ENCODE peak calls at places on chromosomes 11 and 22, in seven cellular contexts. One of them, this sample, is unnamed. For H3K4me1, the result is how much of the 10 kb centered on the place peaks cover.

GRCh38 chr11:106327134-106327533 is 249.7 kb downstream of the AASDHPPT start:
- DNase-seq in heart right ventricle: no peak
- DNase-seq in fibroblast of lung: no peak
- DNase-seq in stomach: no peak
- DNase-seq in pancreas: no peak
- DNase-seq in lower lobe of right lung: no peak
- DNase-seq in cardiac muscle cell: no peak
- DNase-seq in this sample: no peak

GRCh38 chr22:30347255-30347892 is 9.3 kb downstream of the SF3A1 start:
- DNase-seq in lower lobe of right lung: no peak
- DNase-seq in cardiac muscle cell: no peak
- DNase-seq in fibroblast of lung: no peak
- DNase-seq in pancreas: no peak
- DNase-seq in stomach: no peak
- DNase-seq in heart right ventricle: no peak
- DNase-seq in this sample: no peak

GRCh38 chr11:103637250-103637649 is 399.2 kb upstream of the DDI1 start:
- DNase-seq in stomach: no peak
- DNase-seq in cardiac muscle cell: no peak
- DNase-seq in heart right ventricle: no peak
- DNase-seq in fibroblast of lung: no peak
- DNase-seq in lower lobe of right lung: no peak
- DNase-seq in pancreas: no peak
- DNase-seq in this sample: no peak

GRCh38 chr11:626475-627272 is at the start of gene SCT:
- DNase-seq in fibroblast of lung: no peak
- DNase-seq in stomach: no peak
- DNase-seq in pancreas: peak
- DNase-seq in heart right ventricle: no peak
- DNase-seq in lower lobe of right lung: peak
- DNase-seq in cardiac muscle cell: no peak
- DNase-seq in this sample: no peak

GRCh38 chr11:94705419-94705818 is 62.7 kb upstream of the AMOTL1 start:
- DNase-seq in cardiac muscle cell: no peak
- DNase-seq in fibroblast of lung: no peak
- DNase-seq in pancreas: peak
- DNase-seq in stomach: no peak
- DNase-seq in heart right ventricle: peak
- DNase-seq in lower lobe of right lung: no peak
- DNase-seq in this sample: no peak

GRCh38 chr11:66863428-66864125 is 6.7 kb downstream of the LRFN4 start:
- DNase-seq in lower lobe of right lung: no peak
- DNase-seq in pancreas: no peak
- DNase-seq in stomach: no peak
- DNase-seq in fibroblast of lung: no peak
- DNase-seq in heart right ventricle: no peak
- DNase-seq in cardiac muscle cell: no peak
- DNase-seq in this sample: no peak

GRCh38 chr11:105148241-105148640 is 8.7 kb upstream of the CARD18 start:
- DNase-seq in pancreas: no peak
- DNase-seq in heart right ventricle: no peak
- DNase-seq in cardiac muscle cell: no peak
- DNase-seq in stomach: no peak
- DNase-seq in lower lobe of right lung: no peak
- DNase-seq in fibroblast of lung: no peak
- DNase-seq in this sample: no peak

GRCh38 chr11:24386551-24387404 is 110.1 kb upstream of the LUZP2 start:
- DNase-seq in stomach: no peak
- DNase-seq in cardiac muscle cell: peak
- DNase-seq in heart right ventricle: no peak
- DNase-seq in lower lobe of right lung: no peak
- DNase-seq in pancreas: no peak
- DNase-seq in fibroblast of lung: peak
- DNase-seq in this sample: no peak

GRCh38 chr11:114972105-114972504 is 293.8 kb downstream of the NXPE2 start:
- DNase-seq in lower lobe of right lung: no peak
- DNase-seq in cardiac muscle cell: no peak
- DNase-seq in fibroblast of lung: no peak
- DNase-seq in stomach: no peak
- DNase-seq in pancreas: no peak
- DNase-seq in heart right ventricle: no peak
- DNase-seq in this sample: no peak

GRCh38 chr11:134440851-134441645 is 29.0 kb upstream of the B3GAT1 start:
- DNase-seq in fibroblast of lung: no peak
- DNase-seq in heart right ventricle: no peak
- DNase-seq in cardiac muscle cell: no peak
- DNase-seq in pancreas: no peak
- DNase-seq in lower lobe of right lung: no peak
- DNase-seq in stomach: no peak
- DNase-seq in this sample: no peak

GRCh38 chr11:68505596-68505995 is 45.0 kb downstream of the PPP6R3 start:
- DNase-seq in stomach: no peak
- DNase-seq in pancreas: no peak
- DNase-seq in cardiac muscle cell: peak
- DNase-seq in heart right ventricle: no peak
- DNase-seq in lower lobe of right lung: no peak
- DNase-seq in fibroblast of lung: no peak
- DNase-seq in this sample: no peak
- H3K4me1 ChIP-seq in stomach: under half
- H3K4me1 ChIP-seq in pancreas: under half
- H3K4me1 ChIP-seq in cardiac muscle cell: under half
- H3K4me1 ChIP-seq in heart right ventricle: half or more
- H3K4me1 ChIP-seq in lower lobe of right lung: half or more
- H3K4me1 ChIP-seq in fibroblast of lung: under half
- H3K4me1 ChIP-seq in this sample: half or more

DNA sequence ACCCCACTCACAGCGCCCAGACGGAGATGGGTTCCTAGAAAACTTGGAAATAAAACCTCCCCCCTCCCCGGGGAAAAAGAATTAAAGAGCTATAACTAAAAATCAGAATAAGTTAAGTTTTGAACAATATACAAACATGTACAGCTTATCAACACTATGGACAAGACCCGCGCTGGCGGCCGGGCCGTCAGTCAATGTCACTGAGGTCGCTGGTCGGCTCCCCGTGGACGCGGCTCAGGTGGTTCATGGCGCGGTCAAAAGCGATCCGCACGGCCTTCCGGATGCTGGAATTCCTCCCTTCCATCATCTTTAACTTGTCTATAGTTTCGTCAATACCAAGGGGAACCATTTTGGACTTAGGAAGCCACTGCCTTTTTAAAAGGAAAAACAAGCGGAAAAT is 53.6 kb downstream of the BRD1 start:
- DNase-seq in stomach: no peak
- DNase-seq in heart right ventricle: no peak
- DNase-seq in cardiac muscle cell: no peak
- DNase-seq in pancreas: no peak
- DNase-seq in lower lobe of right lung: no peak
- DNase-seq in fibroblast of lung: no peak
- DNase-seq in this sample: no peak
- H3K27ac ChIP-seq in stomach: no peak
- H3K27ac ChIP-seq in heart right ventricle: no peak
- H3K27ac ChIP-seq in cardiac muscle cell: no peak
- H3K27ac ChIP-seq in pancreas: no peak
- H3K27ac ChIP-seq in lower lobe of right lung: no peak
- H3K27ac ChIP-seq in fibroblast of lung: no peak
- H3K27ac ChIP-seq in this sample: no peak

DNA sequence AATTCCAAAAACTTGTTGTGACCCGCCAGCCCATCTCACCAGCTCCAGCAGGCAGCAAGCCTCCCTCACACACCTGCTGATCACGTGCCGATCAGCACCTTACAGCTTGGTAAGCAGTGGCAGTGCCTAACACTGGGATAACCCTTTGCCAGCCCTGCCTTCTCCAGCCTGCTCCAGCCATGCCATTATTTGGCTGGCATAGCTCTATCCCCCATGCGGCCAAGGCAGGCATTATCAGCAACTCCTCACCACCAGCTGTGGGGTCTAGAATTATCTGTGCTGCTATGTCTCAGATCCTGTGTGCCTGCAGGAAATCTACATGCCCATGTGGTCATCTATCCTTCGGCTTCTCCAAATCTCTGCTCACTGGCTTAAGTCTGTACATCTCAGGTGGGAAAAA is 215.0 kb downstream of the ST3GAL4 start:
- DNase-seq in stomach: no peak
- DNase-seq in heart right ventricle: no peak
- DNase-seq in lower lobe of right lung: no peak
- DNase-seq in pancreas: no peak
- DNase-seq in cardiac muscle cell: no peak
- DNase-seq in fibroblast of lung: no peak
- DNase-seq in this sample: no peak
- H3K4me1 ChIP-seq in stomach: under half
- H3K4me1 ChIP-seq in heart right ventricle: under half
- H3K4me1 ChIP-seq in lower lobe of right lung: under half
- H3K4me1 ChIP-seq in pancreas: under half
- H3K4me1 ChIP-seq in cardiac muscle cell: under half
- H3K4me1 ChIP-seq in fibroblast of lung: under half
- H3K4me1 ChIP-seq in this sample: under half

DNA sequence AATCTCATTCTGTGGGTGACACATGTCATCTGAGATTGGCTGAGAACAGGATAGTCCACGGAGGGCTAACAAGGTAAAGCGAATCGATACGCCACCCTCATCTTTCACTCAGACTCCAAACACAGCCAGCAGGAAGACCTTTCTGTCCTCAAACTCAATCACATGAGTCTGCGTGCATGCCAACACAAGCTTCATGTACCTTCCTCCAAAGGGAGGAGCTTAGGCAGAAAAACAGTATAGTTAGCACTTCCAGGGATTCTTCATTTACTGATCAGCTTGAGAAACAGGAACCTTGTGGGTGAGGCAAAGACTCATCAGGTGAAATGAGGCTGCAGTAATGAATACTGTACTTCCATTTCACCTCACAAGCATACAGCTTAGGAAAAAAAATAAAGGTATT is 767.1 kb upstream of the API5 start:
- DNase-seq in fibroblast of lung: no peak
- DNase-seq in stomach: no peak
- DNase-seq in cardiac muscle cell: no peak
- DNase-seq in lower lobe of right lung: no peak
- DNase-seq in pancreas: no peak
- DNase-seq in heart right ventricle: no peak
- DNase-seq in this sample: no peak
- H3K27ac ChIP-seq in fibroblast of lung: no peak
- H3K27ac ChIP-seq in stomach: no peak
- H3K27ac ChIP-seq in cardiac muscle cell: no peak
- H3K27ac ChIP-seq in lower lobe of right lung: no peak
- H3K27ac ChIP-seq in pancreas: no peak
- H3K27ac ChIP-seq in heart right ventricle: no peak
- H3K27ac ChIP-seq in this sample: no peak

GRCh38 chr22:39239561-39240423 is 5.0 kb downstream of the PDGFB start:
- DNase-seq in lower lobe of right lung: peak
- DNase-seq in stomach: peak
- DNase-seq in cardiac muscle cell: no peak
- DNase-seq in fibroblast of lung: no peak
- DNase-seq in heart right ventricle: no peak
- DNase-seq in pancreas: peak
- DNase-seq in this sample: no peak
- H3K4me1 ChIP-seq in lower lobe of right lung: half or more
- H3K4me1 ChIP-seq in stomach: half or more
- H3K4me1 ChIP-seq in cardiac muscle cell: half or more
- H3K4me1 ChIP-seq in fibroblast of lung: under half
- H3K4me1 ChIP-seq in heart right ventricle: half or more
- H3K4me1 ChIP-seq in pancreas: under half
- H3K4me1 ChIP-seq in this sample: half or more

DNA sequence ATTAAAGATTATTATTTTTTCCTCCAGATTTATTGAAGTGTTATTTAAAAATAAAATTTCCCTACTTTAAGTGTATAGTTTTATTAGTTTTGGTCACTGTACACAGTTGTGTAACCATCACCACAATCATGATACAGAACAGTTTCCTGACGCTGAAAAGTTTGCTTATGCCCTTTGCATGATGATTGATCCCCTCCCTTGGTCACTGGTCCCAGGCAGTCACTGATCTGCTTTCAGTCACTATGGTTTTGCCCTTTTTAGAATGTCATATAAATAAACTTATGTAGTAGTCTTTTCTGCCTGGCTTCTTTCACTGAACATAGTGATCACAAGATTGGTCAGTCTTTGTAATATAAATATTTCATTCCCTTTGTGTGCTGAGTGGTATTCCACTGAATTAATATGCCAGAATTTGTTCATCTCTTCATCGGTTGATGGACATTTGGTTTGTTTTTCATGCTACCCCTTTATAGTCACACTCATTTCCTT is 140.6 kb downstream of the SWAP70 start:
- DNase-seq in stomach: no peak
- DNase-seq in lower lobe of right lung: no peak
- DNase-seq in fibroblast of lung: no peak
- DNase-seq in heart right ventricle: no peak
- DNase-seq in pancreas: no peak
- DNase-seq in cardiac muscle cell: no peak
- DNase-seq in this sample: no peak
- H3K27ac ChIP-seq in stomach: peak
- H3K27ac ChIP-seq in lower lobe of right lung: no peak
- H3K27ac ChIP-seq in fibroblast of lung: no peak
- H3K27ac ChIP-seq in heart right ventricle: no peak
- H3K27ac ChIP-seq in pancreas: no peak
- H3K27ac ChIP-seq in cardiac muscle cell: peak
- H3K27ac ChIP-seq in this sample: peak

GRCh38 chr22:42901790-42902508 is 44.9 kb upstream of the ARFGAP3 start:
- DNase-seq in lower lobe of right lung: no peak
- DNase-seq in stomach: no peak
- DNase-seq in pancreas: no peak
- DNase-seq in cardiac muscle cell: no peak
- DNase-seq in fibroblast of lung: no peak
- DNase-seq in heart right ventricle: peak
- DNase-seq in this sample: no peak

GRCh38 chr22:42893366-42894150 is 36.5 kb upstream of the ARFGAP3 start:
- DNase-seq in stomach: no peak
- DNase-seq in cardiac muscle cell: no peak
- DNase-seq in heart right ventricle: no peak
- DNase-seq in pancreas: peak
- DNase-seq in lower lobe of right lung: no peak
- DNase-seq in fibroblast of lung: no peak
- DNase-seq in this sample: no peak

GRCh38 chr22:42895087-42895486 is 38.0 kb upstream of the ARFGAP3 start:
- DNase-seq in lower lobe of right lung: no peak
- DNase-seq in pancreas: no peak
- DNase-seq in heart right ventricle: no peak
- DNase-seq in fibroblast of lung: no peak
- DNase-seq in cardiac muscle cell: no peak
- DNase-seq in stomach: no peak
- DNase-seq in this sample: no peak

GRCh38 chr22:42895541-42895981 is 38.5 kb upstream of the ARFGAP3 start:
- DNase-seq in fibroblast of lung: no peak
- DNase-seq in cardiac muscle cell: no peak
- DNase-seq in heart right ventricle: no peak
- DNase-seq in pancreas: no peak
- DNase-seq in lower lobe of right lung: no peak
- DNase-seq in stomach: no peak
- DNase-seq in this sample: no peak

GRCh38 chr22:42897960-42898359 is 40.9 kb upstream of the ARFGAP3 start:
- DNase-seq in heart right ventricle: no peak
- DNase-seq in stomach: no peak
- DNase-seq in lower lobe of right lung: no peak
- DNase-seq in fibroblast of lung: no peak
- DNase-seq in pancreas: no peak
- DNase-seq in cardiac muscle cell: no peak
- DNase-seq in this sample: no peak
- H3K4me1 ChIP-seq in heart right ventricle: half or more
- H3K4me1 ChIP-seq in stomach: under half
- H3K4me1 ChIP-seq in lower lobe of right lung: under half
- H3K4me1 ChIP-seq in fibroblast of lung: under half
- H3K4me1 ChIP-seq in pancreas: under half
- H3K4me1 ChIP-seq in cardiac muscle cell: under half
- H3K4me1 ChIP-seq in this sample: half or more